ENCODE peak calls at places on chromosomes 6 and 20, in four cellular contexts. D, I, G and K are unnamed samples.

GRCh38 chr6:156396791-156397418 is 380.3 kb upstream of the ARID1B start:
- DNase-seq in I (no peak), D (no peak), G (peak), K (no peak)

GRCh38 chr6:164344801-164345291 is 930.3 kb downstream of the QKI start:
- DNase-seq in G (peak), I (no peak), D (no peak), K (no peak)

GRCh38 chr20:4369798-4370124 is 351.9 kb upstream of the PRND start:
- DNase-seq in G (no peak), D (no peak), I (no peak), K (no peak)

GRCh38 chr6:37920667-37921066 is 101.1 kb downstream of the ZFAND3 start:
- DNase-seq in G (peak), I (no peak), D (no peak), K (no peak)

GRCh38 chr6:122180132-122180531 is 219.3 kb upstream of the HSF2 start:
- DNase-seq in D (no peak), I (no peak), G (peak), K (peak)

GRCh38 chr6:18368277-18369105 is 18.7 kb upstream of the RNF144B start:
- DNase-seq in D (no peak), G (no peak), I (no peak), K (no peak)

GRCh38 chr6:145815351-145815772 is 767 bp upstream of the FBXO30 start:
- DNase-seq in D (no peak), G (no peak), I (no peak), K (peak)

GRCh38 chr6:3729603-3730344 is 21.7 kb downstream of the PXDC1 start:
- DNase-seq in I (no peak), G (no peak), D (no peak), K (no peak)

GRCh38 chr6:135493218-135493961 is 4.2 kb downstream of the AHI1 start:
- DNase-seq in I (no peak), G (no peak), D (no peak), K (no peak)

GRCh38 chr6:96611342-96611964 is 48.5 kb downstream of the FHL5 start:
- DNase-seq in I (no peak), D (no peak), G (no peak), K (no peak)

GRCh38 chr6:10837009-10837691 is 1.2 kb downstream of the MAK start:
- DNase-seq in I (peak), D (no peak), G (peak), K (peak)

GRCh38 chr20:21027569-21027968 is 78.6 kb downstream of the LINC00237 start:
- DNase-seq in G (peak), I (no peak), D (no peak), K (peak)

GRCh38 chr6:54698974-54699373 is 147.6 kb upstream of the FAM83B start:
- DNase-seq in D (no peak), G (no peak), I (no peak), K (peak)

GRCh38 chr20:21109144-21109543 is 3.0 kb upstream of the LINC00237 start:
- DNase-seq in I (no peak), G (no peak), D (no peak), K (no peak)

GRCh38 chr6:90295854-90296345 is 743 bp downstream of the BACH2 start:
- DNase-seq in G (peak), I (peak), D (peak), K (peak)

GRCh38 chr6:69370763-69371162 is 426.0 kb downstream of the LMBRD1 start:
- DNase-seq in D (no peak), I (no peak), G (peak), K (no peak)

GRCh38 chr20:46814366-46815232 is 80.0 kb upstream of the EYA2 start:
- DNase-seq in I (peak), G (peak), D (no peak), K (peak)

GRCh38 chr6:159842035-159842434 is 42.0 kb downstream of the PNLDC1 start:
- DNase-seq in D (no peak), G (peak), I (no peak), K (no peak)

GRCh38 chr6:45170309-45170708 is 157.8 kb upstream of the RUNX2 start:
- DNase-seq in I (no peak), G (no peak), D (no peak), K (no peak)